ENCODE peak calls at places on chromosomes 3 and 15, in seven cellular contexts. O is upper lobe of right lung, N is heart right ventricle, D is HL-60, B is GM23338, H is cardiac muscle cell, L is AG04450. K is an unnamed sample. For H3K27me3, the result is how much of the 10 kb centered on the place peaks cover.

GRCh38 chr3:64388886-64389285 is 163.6 kb upstream of the PRICKLE2 start:
- DNase-seq in L (no peak), N (no peak), D (no peak), H (no peak), O (no peak), B (no peak), K (no peak)

GRCh38 chr3:28844688-28845324 is 436.1 kb upstream of the RBMS3 start:
- DNase-seq in B (no peak), L (no peak), D (no peak), H (no peak), N (no peak), O (no peak), K (no peak)

GRCh38 chr15:40256642-40257235 is 17.9 kb downstream of the PAK6 start:
- DNase-seq in N (no peak), D (peak), L (no peak), O (no peak), B (no peak), H (no peak), K (no peak)

GRCh38 chr3:134659391-134660045 is 8.7 kb upstream of the KY start:
- DNase-seq in B (no peak), N (peak), D (no peak), O (no peak), H (no peak), L (no peak), K (no peak)

GRCh38 chr3:128235207-128235933 is 82.1 kb downstream of the EEFSEC start:
- DNase-seq in O (no peak), B (no peak), N (no peak), D (no peak), L (no peak), H (peak), K (no peak)

GRCh38 chr3:103499132-103499885 is 1064.5 kb downstream of the ZPLD1 start:
- DNase-seq in O (no peak), D (no peak), L (peak), B (no peak), H (no peak), N (no peak), K (peak)

GRCh38 chr15:99110093-99110492 is 5.2 kb downstream of the SYNM start:
- DNase-seq in N (no peak), L (no peak), D (no peak), O (no peak), H (no peak), B (no peak), K (no peak)

GRCh38 chr15:90091156-90091931 is 10.9 kb downstream of the IDH2 start:
- DNase-seq in B (no peak), N (no peak), H (no peak), L (no peak), D (no peak), O (no peak), K (no peak)

GRCh38 chr15:37035349-37035748 is 65.0 kb downstream of the MEIS2 start:
- DNase-seq in H (no peak), N (no peak), L (no peak), O (no peak), D (no peak), B (no peak), K (peak)

GRCh38 chr15:43518073-43518761 is 809 bp downstream of the MAP1A start:
- DNase-seq in H (peak), N (peak), L (no peak), O (peak), B (peak), D (peak), K (no peak)

DNA sequence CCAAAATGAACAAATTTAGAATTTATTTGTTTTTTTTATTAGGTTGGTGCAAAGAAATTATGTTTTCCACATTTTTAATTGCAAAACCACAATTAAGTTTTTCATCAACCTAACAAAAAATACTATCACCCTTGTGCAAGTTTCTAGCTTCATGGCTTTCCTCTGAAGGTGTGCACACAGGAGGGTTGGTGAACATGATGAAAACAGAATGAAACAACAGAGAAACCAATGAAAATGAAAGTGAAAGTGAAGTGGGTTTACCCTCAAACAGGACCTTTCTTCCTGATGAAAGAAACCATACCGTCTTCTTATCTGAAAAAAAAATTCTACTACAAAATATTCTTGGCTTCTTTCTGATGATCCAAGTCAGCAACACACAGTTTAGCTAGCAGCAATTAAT is 71.9 kb upstream of the FEZF2 start:
- DNase-seq in H (no peak), N (no peak), B (peak), O (no peak), D (no peak), L (no peak), K (no peak)
- H3K4me3 ChIP-seq in H (no peak), N (no peak), B (no peak), O (peak), D (no peak), L (peak), K (no peak)

DNA sequence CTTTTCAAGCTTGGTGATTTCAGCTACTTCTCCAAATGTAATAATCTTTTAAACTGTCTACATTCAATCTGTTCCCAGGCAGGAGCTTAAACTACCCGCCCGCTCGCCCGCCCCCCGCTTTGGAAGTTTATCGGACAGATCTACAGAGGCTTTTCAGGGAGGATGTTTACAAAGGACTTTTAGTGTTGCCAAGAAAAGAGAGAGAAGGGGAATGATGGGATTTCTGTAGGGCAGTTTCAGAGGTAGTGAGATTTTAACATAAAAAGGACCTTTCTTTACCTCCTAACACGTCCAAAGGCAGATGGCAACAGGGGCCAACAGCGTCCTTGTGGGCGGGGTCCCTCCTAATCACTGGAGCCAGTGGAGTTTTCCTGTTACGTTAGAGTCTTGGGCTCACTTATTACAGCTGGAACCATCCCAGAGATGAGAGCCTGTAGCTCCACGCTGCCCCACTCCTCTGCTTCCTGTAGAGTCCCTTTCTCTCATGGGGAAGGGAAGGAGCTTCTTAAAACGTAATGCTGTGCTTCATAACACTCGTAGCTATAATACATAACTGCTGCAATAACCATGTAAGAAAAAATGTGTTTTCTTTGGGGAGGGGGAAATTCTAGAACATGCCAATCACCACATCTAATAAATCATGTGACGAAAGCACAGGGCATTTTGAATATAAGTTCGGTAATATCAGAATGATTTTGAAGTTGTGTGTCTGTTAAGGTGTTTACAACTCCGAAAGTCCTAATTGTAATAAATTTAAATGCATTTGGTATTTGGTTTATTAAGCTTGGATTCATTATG is 30.9 kb downstream of the HES1 start:
- DNase-seq in O (no peak), H (peak), N (peak), B (peak), D (no peak), L (no peak), K (no peak)
- H3K27me3 ChIP-seq in O (under half), H (under half), N (under half), B (under half), D (under half), L (half or more), K (under half)

DNA sequence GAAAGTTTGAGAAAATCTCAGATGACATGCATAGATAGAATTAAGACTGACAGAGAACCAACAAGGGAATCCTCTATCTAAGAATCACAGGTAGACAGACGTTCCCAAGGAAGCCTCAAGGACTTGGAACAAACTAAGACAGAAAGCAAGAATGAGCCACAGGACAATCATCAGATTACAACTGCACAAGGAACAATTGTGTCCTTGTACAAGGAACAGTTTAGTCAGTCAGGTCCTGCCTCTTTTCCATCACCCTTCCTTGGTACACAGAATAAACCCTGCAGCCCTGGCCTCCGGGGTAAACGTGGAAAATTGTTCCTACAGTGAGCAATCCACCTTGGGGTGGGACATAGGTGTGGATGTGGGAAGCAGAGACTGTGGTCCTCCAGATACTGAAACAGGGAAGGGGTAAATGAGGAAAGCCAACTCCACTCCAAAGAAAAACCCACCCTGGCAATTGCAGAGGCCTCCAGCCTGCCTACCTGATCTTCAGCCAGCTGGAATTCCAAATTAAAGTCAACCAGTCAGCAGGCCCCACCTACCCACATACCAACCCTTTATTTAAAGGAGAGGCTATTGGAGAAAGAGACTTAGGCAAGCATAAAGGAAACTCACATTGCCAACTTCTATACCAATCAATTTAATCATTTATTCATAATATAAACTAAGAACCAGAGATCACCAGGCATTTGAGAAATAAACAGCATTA is 73.4 kb downstream of the ULK4 start:
- DNase-seq in L (no peak), O (no peak), H (peak), D (no peak), N (no peak), B (peak), K (no peak)
- TF ChIP-seq CTCF in L (no peak), O (no peak), H (no peak), D (no peak), N (no peak), B (no peak), K (no peak)

GRCh38 chr3:170064108-170064507 is 26.3 kb downstream of the GPR160 start:
- DNase-seq in N (no peak), L (no peak), D (no peak), O (no peak), H (no peak), B (no peak), K (no peak)

GRCh38 chr3:170059447-170059846 is 21.7 kb downstream of the GPR160 start:
- DNase-seq in L (no peak), H (no peak), N (no peak), B (peak), D (no peak), O (no peak), K (no peak)

GRCh38 chr3:170062068-170062467 is 24.3 kb downstream of the GPR160 start:
- DNase-seq in D (no peak), L (no peak), O (no peak), N (no peak), B (no peak), H (no peak), K (no peak)

GRCh38 chr3:170062769-170063168 is 25.0 kb downstream of the GPR160 start:
- DNase-seq in L (no peak), H (no peak), D (no peak), N (no peak), O (no peak), B (peak), K (no peak)

DNA sequence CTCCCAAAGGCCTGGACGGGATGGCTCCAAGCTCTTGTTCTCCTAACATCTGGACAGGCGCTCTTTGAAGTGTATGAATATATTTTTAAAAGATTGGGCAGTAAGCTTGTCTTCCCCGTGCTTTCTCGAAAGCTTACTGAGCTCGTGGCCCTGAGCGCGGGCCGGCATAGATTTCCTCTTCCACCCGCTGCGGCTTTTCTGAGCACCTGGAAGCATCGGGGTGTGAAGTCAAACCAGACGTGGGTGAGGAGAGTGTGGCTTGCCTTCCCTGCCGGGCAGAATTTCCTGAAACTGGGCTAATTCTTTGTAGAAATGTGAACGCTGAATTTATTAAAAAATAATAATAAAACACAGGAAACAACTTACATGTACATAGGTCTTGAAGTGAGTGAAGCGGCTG is 25.9 kb downstream of the GPR160 start:
- DNase-seq in D (no peak), O (no peak), B (no peak), H (no peak), L (no peak), N (no peak), K (no peak)
- H3K4me3 ChIP-seq in D (no peak), O (no peak), B (no peak), H (no peak), L (no peak), N (no peak), K (no peak)

DNA sequence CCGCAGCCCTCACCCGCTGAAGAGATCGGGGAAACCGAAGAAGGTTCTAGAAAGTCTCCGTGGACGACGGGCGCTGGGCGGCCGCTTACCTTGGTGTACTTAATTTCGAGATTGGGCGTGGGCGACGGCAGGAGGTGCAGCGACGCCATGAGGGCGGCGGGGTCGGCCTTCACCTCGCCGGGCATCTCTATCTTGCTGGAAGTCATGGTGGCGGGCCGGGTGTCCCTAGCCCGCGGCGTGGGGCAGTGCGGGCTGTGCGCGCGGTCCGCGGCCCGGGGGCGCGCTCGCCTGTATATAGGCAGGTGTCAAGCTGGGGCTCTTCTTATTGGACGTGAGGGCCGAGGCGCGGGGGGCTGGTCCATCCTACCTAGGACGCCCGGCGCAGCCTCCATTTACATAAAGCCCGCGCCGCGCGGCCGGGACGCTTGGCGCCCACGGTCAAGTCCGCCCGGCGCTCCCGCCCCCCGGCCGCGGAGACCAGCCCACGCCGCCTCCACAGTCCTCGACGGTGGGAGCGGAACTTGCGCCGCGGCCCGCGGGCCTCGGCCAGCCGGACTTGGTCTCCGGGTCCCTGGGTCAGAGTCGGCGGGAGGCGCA is at the start of gene ALDH1A2:
- DNase-seq in N (peak), D (no peak), L (no peak), O (peak), H (peak), B (peak), K (no peak)
- H3K27me3 ChIP-seq in N (half or more), D (half or more), L (under half), O (half or more), H (half or more), B (half or more), K (under half)

GRCh38 chr15:49901867-49902775 is 216.9 kb downstream of the ATP8B4 start:
- DNase-seq in H (no peak), D (no peak), O (no peak), B (no peak), L (no peak), N (no peak), K (no peak)
- TF ChIP-seq CTCF in H (peak), D (no peak), O (peak), B (no peak), L (peak), N (peak), K (peak)

K was measured in BJ.